ENCODE peak calls at places on chromosome 14, in five cellular contexts. W is HTR-8/SVneo, Q is GM12891, T is kidney tubule cell, J is glutamatergic neuron. N is an unnamed sample.

GRCh38 chr14:44372807-44373497 is 134.1 kb downstream of the FSCB start:
- DNase-seq in J (no peak), T (no peak), W (no peak), Q (no peak), N (no peak)

GRCh38 chr14:67583711-67584644 is 16.1 kb downstream of the PIGH start:
- DNase-seq in Q (peak), J (peak), W (peak), T (peak), N (peak)

GRCh38 chr14:76500011-76500410 is 124.1 kb downstream of the ESRRB start:
- DNase-seq in W (peak), Q (no peak), J (no peak), T (peak), N (no peak)

GRCh38 chr14:32692441-32692840 is 246.2 kb upstream of the NPAS3 start:
- DNase-seq in T (no peak), J (no peak), W (no peak), Q (no peak), N (no peak)

GRCh38 chr14:61152851-61153364 is 128.2 kb downstream of the TMEM30B start:
- DNase-seq in W (peak), Q (no peak), T (no peak), J (no peak), N (no peak)

GRCh38 chr14:21863289-21863688 is 189.7 kb upstream of the OR4E1 start:
- DNase-seq in T (no peak), J (no peak), W (no peak), Q (no peak), N (no peak)

GRCh38 chr14:21109377-21110260 is 8.8 kb downstream of the TMEM253 start:
- DNase-seq in Q (no peak), W (no peak), T (no peak), J (no peak), N (no peak)

GRCh38 chr14:66495214-66496098 is 9.3 kb downstream of the CCDC196 start:
- DNase-seq in T (peak), Q (peak), J (no peak), W (peak), N (peak)

GRCh38 chr14:105241641-105242040 is 6.7 kb upstream of the BTBD6 start:
- DNase-seq in J (no peak), T (no peak), W (no peak), Q (no peak), N (no peak)